ENCODE peak calls at places on chromosomes 1 and 21, in seven cellular contexts. U is T-helper 9 cell; P is T-helper 2 cell treated with Interferon-gamma antibody and Interleukin-4, amounts not matched to agents 5 μg/mL and 100 μg/mL, for 36 hours; E is dorsolateral prefrontal cortex; J is substantia nigra; Y is activated naive CD4-positive, alpha-beta T cell treated with anti-CD3 and anti-CD28 coated beads, Interleukin-2, amount 50 U/mL, for 16 hours; S is stimulated activated CD8-positive, alpha-beta memory T cell treated with anti-CD3 and anti-CD28 coated beads, Interleukin-2, amount 100 ng/mL, for 48 hours. O is an unnamed sample.

GRCh38 chr21:43585514-43585913 is 73.8 kb downstream of the HSF2BP start:
- DNase-seq in E (no peak), S (no peak), J (no peak), P (no peak), Y (no peak), U (no peak), O (no peak)

GRCh38 chr1:112524251-112524650 is 15.5 kb downstream of the WNT2B start:
- DNase-seq in E (no peak), J (no peak), P (no peak), U (no peak), Y (no peak), S (no peak), O (no peak)

GRCh38 chr1:159867322-159868064 is 5.0 kb upstream of the VSIG8 start:
- DNase-seq in U (no peak), P (no peak), S (no peak), E (no peak), Y (no peak), J (no peak), O (no peak)

GRCh38 chr1:184791199-184791935 is 36.7 kb upstream of the EDEM3 start:
- DNase-seq in E (no peak), P (no peak), J (no peak), U (no peak), S (no peak), Y (no peak), O (no peak)

GRCh38 chr21:35006771-35007170 is 42.3 kb downstream of the RUNX1 start:
- DNase-seq in J (no peak), P (no peak), U (no peak), Y (no peak), E (no peak), S (no peak), O (no peak)

GRCh38 chr1:118503747-118504146 is 318.7 kb upstream of the SPAG17 start:
- DNase-seq in E (no peak), Y (no peak), J (no peak), P (no peak), S (no peak), U (no peak), O (no peak)

GRCh38 chr1:39698568-39698967 is 7.3 kb upstream of the HPCAL4 start:
- DNase-seq in Y (no peak), J (no peak), E (no peak), P (no peak), S (no peak), U (no peak), O (no peak)

GRCh38 chr1:64038965-64039926 is 164.2 kb upstream of the UBE2U start:
- DNase-seq in S (no peak), J (peak), Y (no peak), P (no peak), E (no peak), U (no peak), O (peak)

GRCh38 chr21:45266518-45267389 is 20.9 kb downstream of the POFUT2 start:
- DNase-seq in J (no peak), Y (peak), S (no peak), E (no peak), U (no peak), P (peak), O (no peak)

GRCh38 chr21:41695513-41695912 is 71.3 kb downstream of the RIPK4 start:
- DNase-seq in J (no peak), P (no peak), U (no peak), E (no peak), S (no peak), Y (no peak), O (no peak)

GRCh38 chr1:167216809-167217208 is 3.9 kb upstream of the POU2F1 start:
- DNase-seq in J (no peak), E (no peak), P (no peak), Y (no peak), S (no peak), U (no peak), O (no peak)

GRCh38 chr1:42743302-42744029 is 3.4 kb upstream of the CLDN19 start:
- DNase-seq in Y (no peak), U (no peak), P (no peak), J (no peak), S (no peak), E (no peak), O (no peak)